ENCODE peak calls at places on chromosomes 11 and 22, in five cellular contexts. C is HCT116, I is astrocyte of the spinal cord, G is HL-60, O is colonic mucosa. D is an unnamed sample.

GRCh38 chr11:2138436-2139117 is 612 bp downstream of the IGF2 start:
- DNase-seq in G (no peak), I (no peak), C (no peak), O (no peak), D (no peak)

GRCh38 chr11:29957406-29957805 is 59.4 kb downstream of the KCNA4 start:
- DNase-seq in C (no peak), O (no peak), I (no peak), G (no peak), D (no peak)

GRCh38 chr22:46457502-46458488 is 79.6 kb downstream of the CELSR1 start:
- DNase-seq in G (no peak), C (no peak), I (peak), O (no peak), D (peak)

GRCh38 chr22:12601870-12602779 is 2925.9 kb upstream of the OR11H1 start:
- DNase-seq in C (no peak), O (no peak), I (no peak), G (no peak), D (no peak)

GRCh38 chr22:49247194-49247924 is 580.3 kb downstream of the BRD1 start:
- DNase-seq in G (no peak), O (no peak), I (no peak), C (no peak), D (no peak)

GRCh38 chr11:74932797-74933196 is 16.1 kb downstream of the XRRA1 start:
- DNase-seq in C (no peak), I (peak), O (no peak), G (no peak), D (peak)

GRCh38 chr11:87477321-87477720 is 439.6 kb downstream of the TMEM135 start:
- DNase-seq in I (no peak), G (no peak), O (no peak), C (no peak), D (no peak)

GRCh38 chr22:17974703-17975372 is 49.5 kb downstream of the MICAL3 start:
- DNase-seq in G (peak), I (no peak), O (no peak), C (no peak), D (no peak)

GRCh38 chr22:29315286-29316195 is at the start of gene RASL10A:
- DNase-seq in G (no peak), C (no peak), O (no peak), I (no peak), D (no peak)

GRCh38 chr22:36453266-36453607 is 28.2 kb downstream of the TXN2 start:
- DNase-seq in C (no peak), I (no peak), O (peak), G (no peak), D (no peak)

GRCh38 chr11:4095509-4096230 is 1.1 kb downstream of the RRM1 start:
- DNase-seq in I (peak), O (no peak), G (peak), C (no peak), D (peak)

GRCh38 chr22:32823024-32823730 is 21.7 kb downstream of the TIMP3 start:
- DNase-seq in O (peak), C (peak), G (peak), I (peak), D (peak)

GRCh38 chr11:95152878-95153856 is 63.5 kb downstream of the ENDOD1 start:
- DNase-seq in O (no peak), G (no peak), I (no peak), C (no peak), D (no peak)

GRCh38 chr22:40510965-40511364 is 125.6 kb downstream of the MRTFA start:
- DNase-seq in I (peak), G (no peak), O (no peak), C (no peak), D (no peak)

GRCh38 chr11:115678942-115679341 is 174.7 kb upstream of the CADM1 start:
- DNase-seq in O (peak), G (no peak), C (no peak), I (no peak), D (no peak)

GRCh38 chr22:37229012-37229804 is 14.9 kb downstream of the RAC2 start:
- DNase-seq in G (no peak), I (peak), O (no peak), C (peak), D (peak)

DNA sequence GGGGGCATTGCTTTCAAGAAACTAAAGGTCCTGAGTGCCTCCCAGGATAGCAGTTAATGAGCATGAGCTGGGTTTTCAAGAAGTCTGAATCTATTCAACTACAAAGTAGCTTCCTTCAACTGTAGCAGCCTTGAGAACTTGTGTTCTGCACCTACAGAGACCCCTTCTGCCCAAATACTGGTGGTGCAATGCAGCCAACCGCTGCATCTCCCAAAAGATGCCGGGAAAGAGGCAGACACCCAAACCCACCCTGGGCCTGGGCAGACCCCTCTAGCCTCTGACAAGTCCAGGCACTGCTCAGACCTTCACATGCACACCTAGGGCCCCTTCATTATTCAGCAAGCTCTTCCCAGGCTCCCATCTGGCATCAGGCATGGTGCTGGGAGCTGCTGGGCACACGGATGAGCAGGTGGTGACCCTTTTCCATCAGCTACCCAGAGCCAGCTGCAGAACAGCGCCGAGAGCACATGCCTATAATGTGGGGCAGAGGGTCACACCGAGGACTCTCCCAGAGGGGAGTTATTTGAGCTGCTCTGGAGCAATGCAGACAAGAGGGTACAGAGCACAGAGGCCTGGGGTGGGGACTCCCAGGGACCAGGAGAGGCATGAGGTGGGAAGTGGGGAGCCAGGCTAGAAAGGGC is 44.9 kb upstream of the ETS1 start:
- DNase-seq in G (peak), I (peak), O (no peak), C (peak), D (peak)
- TF ChIP-seq CTCF in G (peak), I (peak), O (peak), C (peak), D (peak)

DNA sequence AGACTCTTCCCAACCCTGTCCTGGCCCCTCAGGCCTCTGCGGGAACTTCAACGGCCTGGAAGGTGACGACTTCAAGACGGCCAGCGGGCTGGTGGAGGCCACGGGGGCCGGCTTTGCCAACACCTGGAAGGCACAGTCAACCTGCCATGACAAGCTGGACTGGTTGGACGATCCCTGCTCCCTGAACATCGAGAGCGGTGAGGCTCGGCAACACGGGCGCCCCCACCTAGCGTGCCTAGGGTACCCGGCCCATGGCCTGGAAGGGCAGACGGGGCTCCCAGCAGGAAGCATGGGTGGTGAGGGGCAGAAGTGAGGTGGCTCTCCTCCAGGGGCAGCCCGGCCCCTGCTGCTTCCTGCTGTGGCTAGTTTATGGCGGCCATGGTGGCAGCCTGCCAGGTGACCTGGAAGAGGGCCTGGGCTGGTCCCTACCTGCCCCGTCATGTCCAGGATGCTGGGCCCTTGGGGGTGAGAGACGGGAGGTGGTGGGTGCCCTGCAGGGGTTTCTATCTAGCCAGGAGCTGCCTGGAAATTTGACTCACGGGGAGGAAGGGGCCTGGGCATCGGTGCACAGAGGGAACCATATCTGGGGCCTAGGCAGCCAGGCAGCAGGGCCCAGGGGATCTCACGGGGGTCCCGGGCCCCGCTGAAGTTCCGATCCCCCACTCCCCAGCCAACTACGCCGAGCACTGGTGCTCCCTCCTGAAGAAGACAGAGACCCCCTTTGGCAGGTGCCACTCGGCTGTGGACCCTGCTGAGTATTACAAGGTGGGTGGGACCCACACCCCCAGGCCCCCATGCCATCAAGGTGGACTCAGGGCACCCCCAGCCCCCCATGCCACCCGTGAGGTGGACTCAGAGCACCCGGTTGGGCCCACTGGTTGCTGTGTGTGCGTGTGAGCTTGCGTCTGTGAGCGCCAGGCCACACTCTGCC is 9.2 kb downstream of the MUC2 start:
- DNase-seq in I (no peak), O (no peak), C (no peak), G (no peak), D (no peak)
- H3K4me3 ChIP-seq in I (no peak), O (no peak), C (no peak), G (no peak), D (no peak)

GRCh38 chr11:111674941-111675340 is 72.7 kb downstream of the SIK2 start:
- DNase-seq in O (no peak), C (no peak), I (no peak), G (no peak), D (no peak)
- TF ChIP-seq CTCF in O (no peak), C (no peak), I (no peak), G (no peak), D (no peak)

GRCh38 chr22:20061481-20061861 is 18.6 kb upstream of the DGCR8 start:
- DNase-seq in G (no peak), O (no peak), I (no peak), C (no peak), D (no peak)
- H3K4me3 ChIP-seq in G (no peak), O (no peak), I (no peak), C (no peak), D (no peak)

GRCh38 chr11:6237903-6238302 is 986 bp upstream of the CNGA4 start:
- DNase-seq in G (no peak), C (no peak), O (no peak), I (no peak), D (no peak)

GRCh38 chr11:6232899-6233298 is 1.5 kb downstream of the FHIP1B start:
- DNase-seq in O (no peak), I (no peak), G (no peak), C (no peak), D (no peak)

GRCh38 chr11:6237271-6237670 is 1.6 kb upstream of the CNGA4 start:
- DNase-seq in C (no peak), I (no peak), G (no peak), O (no peak), D (no peak)

GRCh38 chr11:6233984-6234313 is 487 bp downstream of the FHIP1B start:
- DNase-seq in C (no peak), I (no peak), O (no peak), G (no peak), D (no peak)

GRCh38 chr11:6234314-6235031 is at the start of gene FHIP1B:
- DNase-seq in C (peak), G (peak), I (peak), O (peak), D (peak)
- TF ChIP-seq CTCF in C (no peak), G (no peak), I (no peak), O (no peak), D (no peak)

GRCh38 chr11:69636512-69636866 is 4.5 kb upstream of the CCND1 start:
- DNase-seq in C (peak), O (peak), G (no peak), I (peak), D (peak)
- H3K4me3 ChIP-seq in C (peak), O (peak), G (no peak), I (peak), D (peak)

GRCh38 chr11:134939905-134940304 is 527.9 kb upstream of the B3GAT1 start:
- DNase-seq in C (no peak), G (peak), O (no peak), I (no peak), D (peak)
- TF ChIP-seq CTCF in C (peak), G (no peak), O (no peak), I (peak), D (peak)

DNA sequence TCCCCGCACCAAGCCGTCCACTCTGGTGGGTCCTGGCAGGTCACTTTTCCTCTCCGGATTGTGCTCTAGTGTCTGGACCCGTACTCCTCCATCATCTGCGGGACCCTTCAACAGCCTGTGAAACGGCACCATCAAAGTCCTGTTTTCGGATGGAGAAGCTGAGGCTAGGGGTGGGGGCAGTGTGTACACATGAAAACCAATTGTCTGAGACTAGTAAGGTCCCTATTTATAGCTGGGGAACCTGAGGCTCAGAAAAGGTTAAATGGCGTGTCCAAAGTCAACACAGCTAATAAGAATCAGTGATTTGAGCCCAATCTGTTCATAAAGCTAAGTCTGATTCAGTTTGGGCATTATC is 666 bp upstream of the LRRC32 start:
- DNase-seq in O (no peak), C (no peak), I (no peak), G (no peak), D (no peak)
- H3K4me3 ChIP-seq in O (peak), C (no peak), I (peak), G (no peak), D (peak)

D was measured in choroid plexus epithelial cell.